ENCODE peak calls at places on chromosomes 12 and 14, in six cellular contexts. One of them, this sample, is unnamed.

GRCh38 chr14:29310757-29311156 is 544.2 kb downstream of the FOXG1 start:
- DNase-seq in HepG2: no peak
- DNase-seq in WTC11: no peak
- DNase-seq in HCT116: no peak
- DNase-seq in GM12878: no peak
- DNase-seq in K562: no peak
- DNase-seq in this sample: no peak

GRCh38 chr14:34873591-34874385 is 1.4 kb downstream of the BAZ1A start:
- DNase-seq in HepG2: no peak
- DNase-seq in WTC11: peak
- DNase-seq in HCT116: peak
- DNase-seq in K562: peak
- DNase-seq in GM12878: peak
- DNase-seq in this sample: peak

GRCh38 chr12:45582536-45582935 is 147.0 kb upstream of the ARID2 start:
- DNase-seq in WTC11: no peak
- DNase-seq in HCT116: no peak
- DNase-seq in HepG2: no peak
- DNase-seq in GM12878: no peak
- DNase-seq in K562: no peak
- DNase-seq in this sample: no peak

GRCh38 chr12:94799136-94799535 is 148.8 kb upstream of the TMCC3 start:
- DNase-seq in HepG2: no peak
- DNase-seq in HCT116: no peak
- DNase-seq in K562: no peak
- DNase-seq in GM12878: no peak
- DNase-seq in WTC11: no peak
- DNase-seq in this sample: no peak

GRCh38 chr12:46555379-46555778 is 182.8 kb upstream of the SLC38A2 start:
- DNase-seq in K562: no peak
- DNase-seq in GM12878: no peak
- DNase-seq in HepG2: no peak
- DNase-seq in WTC11: no peak
- DNase-seq in HCT116: no peak
- DNase-seq in this sample: no peak

GRCh38 chr12:85920324-85920947 is 46.3 kb downstream of the NTS start:
- DNase-seq in GM12878: no peak
- DNase-seq in WTC11: no peak
- DNase-seq in HepG2: peak
- DNase-seq in K562: peak
- DNase-seq in HCT116: peak
- DNase-seq in this sample: peak

GRCh38 chr14:100237735-100238418 is 1.1 kb upstream of the YY1 start:
- DNase-seq in WTC11: peak
- DNase-seq in GM12878: no peak
- DNase-seq in HCT116: no peak
- DNase-seq in HepG2: peak
- DNase-seq in K562: no peak
- DNase-seq in this sample: peak

GRCh38 chr12:104353012-104353981 is 49.8 kb downstream of the EID3 start:
- DNase-seq in GM12878: no peak
- DNase-seq in K562: no peak
- DNase-seq in WTC11: no peak
- DNase-seq in HepG2: no peak
- DNase-seq in HCT116: no peak
- DNase-seq in this sample: no peak

GRCh38 chr12:75704208-75704607 is 192.8 kb upstream of the KRR1 start:
- DNase-seq in GM12878: no peak
- DNase-seq in WTC11: no peak
- DNase-seq in HCT116: peak
- DNase-seq in HepG2: no peak
- DNase-seq in K562: no peak
- DNase-seq in this sample: no peak

GRCh38 chr12:65500121-65500846 is 221.8 kb downstream of the MSRB3 start:
- DNase-seq in HepG2: no peak
- DNase-seq in GM12878: no peak
- DNase-seq in K562: no peak
- DNase-seq in WTC11: no peak
- DNase-seq in HCT116: peak
- DNase-seq in this sample: no peak

GRCh38 chr12:92745874-92746553 is 43.2 kb downstream of the PLEKHG7 start:
- DNase-seq in GM12878: no peak
- DNase-seq in HCT116: peak
- DNase-seq in HepG2: no peak
- DNase-seq in K562: no peak
- DNase-seq in WTC11: no peak
- DNase-seq in this sample: no peak

DNA sequence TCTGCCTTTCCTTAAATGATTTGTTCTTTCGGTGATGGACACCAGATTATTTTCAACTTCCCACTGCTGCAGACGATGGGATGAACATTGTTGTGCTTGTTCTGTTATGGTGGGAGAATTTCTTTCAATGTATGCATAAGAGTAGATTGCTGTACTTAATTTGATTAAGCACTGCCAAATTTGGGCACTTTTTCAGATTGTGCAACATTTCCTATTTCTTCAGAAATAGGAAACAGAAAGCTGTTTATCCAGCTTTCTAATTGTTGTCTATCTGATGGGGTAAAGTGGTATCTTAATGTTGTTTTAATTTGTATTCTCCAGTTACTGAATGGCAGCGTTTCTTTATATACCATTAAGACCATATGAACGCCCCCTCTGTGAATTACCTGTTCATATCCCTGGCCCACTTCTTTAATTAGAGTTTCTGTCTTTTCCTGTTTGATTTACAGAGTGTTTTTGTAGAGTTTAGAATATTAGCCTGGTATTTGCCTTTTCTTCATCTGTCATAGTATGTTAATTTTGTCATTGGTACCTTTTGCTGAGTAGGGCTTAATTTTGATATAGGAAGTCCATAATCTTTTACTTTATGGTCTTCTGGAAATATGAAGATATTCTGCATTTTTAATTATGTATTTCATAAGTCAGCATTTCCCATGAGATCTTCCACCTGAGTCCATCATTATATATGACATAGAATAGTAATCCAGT is 59.6 kb downstream of the DIP2B start:
- DNase-seq in K562: no peak
- DNase-seq in HCT116: no peak
- DNase-seq in HepG2: no peak
- DNase-seq in GM12878: no peak
- DNase-seq in WTC11: no peak
- DNase-seq in this sample: no peak
- TF ChIP-seq SP1 in K562: no peak
- TF ChIP-seq SP1 in HCT116: no peak
- TF ChIP-seq SP1 in HepG2: no peak
- TF ChIP-seq SP1 in GM12878: no peak
- TF ChIP-seq SP1 in WTC11: no peak
- TF ChIP-seq SP1 in this sample: no peak

DNA sequence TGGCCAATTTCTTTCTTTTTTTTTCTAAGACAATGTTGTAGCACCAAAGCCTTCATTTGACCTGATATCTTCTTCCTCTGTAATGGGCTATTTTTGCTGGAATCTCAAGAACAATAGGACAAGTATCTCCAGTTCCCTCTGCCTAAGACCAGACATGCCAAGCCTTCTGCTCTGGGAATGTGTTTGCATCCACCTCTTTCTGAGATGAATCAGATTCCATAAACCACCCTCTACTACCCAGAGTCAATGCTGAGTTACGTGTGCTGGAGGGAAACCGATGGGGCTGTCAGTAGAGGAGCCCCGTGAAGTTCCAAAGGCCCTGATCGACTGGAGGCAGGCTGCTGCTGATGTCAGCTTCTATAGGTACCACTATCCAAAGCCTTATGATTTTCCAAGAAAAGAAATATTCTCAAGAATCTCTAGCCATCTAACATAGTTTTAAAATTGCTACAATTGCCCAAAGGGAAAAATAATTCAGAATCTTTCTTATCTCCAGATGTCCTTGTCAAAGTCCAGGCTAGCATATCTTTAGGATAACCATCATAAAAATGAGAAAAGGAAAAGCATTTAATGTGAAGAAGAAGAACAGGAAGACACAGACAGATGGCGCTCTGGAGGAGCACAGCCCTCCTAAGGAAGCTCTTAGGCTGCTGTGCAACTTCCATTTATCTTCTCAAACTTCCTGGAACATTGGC is 101.9 kb downstream of the SLC8A3 start:
- DNase-seq in HCT116: peak
- DNase-seq in WTC11: peak
- DNase-seq in GM12878: no peak
- DNase-seq in K562: no peak
- DNase-seq in HepG2: peak
- DNase-seq in this sample: peak
- TF ChIP-seq SP1 in HCT116: no peak
- TF ChIP-seq SP1 in WTC11: no peak
- TF ChIP-seq SP1 in GM12878: no peak
- TF ChIP-seq SP1 in K562: no peak
- TF ChIP-seq SP1 in HepG2: no peak
- TF ChIP-seq SP1 in this sample: no peak

GRCh38 chr14:75280448-75280830 is 1.8 kb downstream of the FOS start:
- DNase-seq in WTC11: peak
- DNase-seq in GM12878: no peak
- DNase-seq in HepG2: no peak
- DNase-seq in K562: no peak
- DNase-seq in HCT116: no peak
- DNase-seq in this sample: no peak

GRCh38 chr14:75279739-75280447 is 1.3 kb downstream of the FOS start:
- DNase-seq in HCT116: no peak
- DNase-seq in K562: no peak
- DNase-seq in GM12878: no peak
- DNase-seq in WTC11: peak
- DNase-seq in HepG2: no peak
- DNase-seq in this sample: no peak

GRCh38 chr14:75277796-75278421 is 719 bp upstream of the FOS start:
- DNase-seq in WTC11: no peak
- DNase-seq in HCT116: no peak
- DNase-seq in K562: no peak
- DNase-seq in HepG2: no peak
- DNase-seq in GM12878: no peak
- DNase-seq in this sample: no peak

GRCh38 chr14:75278422-75279152 is at the start of gene FOS:
- DNase-seq in K562: peak
- DNase-seq in HCT116: peak
- DNase-seq in HepG2: peak
- DNase-seq in WTC11: peak
- DNase-seq in GM12878: no peak
- DNase-seq in this sample: peak

GRCh38 chr14:75279153-75279738 is 618 bp downstream of the FOS start:
- DNase-seq in K562: peak
- DNase-seq in GM12878: no peak
- DNase-seq in HepG2: no peak
- DNase-seq in HCT116: no peak
- DNase-seq in WTC11: peak
- DNase-seq in this sample: peak
- TF ChIP-seq SP1 in K562: peak
- TF ChIP-seq SP1 in GM12878: no peak
- TF ChIP-seq SP1 in HepG2: no peak
- TF ChIP-seq SP1 in HCT116: no peak
- TF ChIP-seq SP1 in WTC11: no peak
- TF ChIP-seq SP1 in this sample: no peak

GRCh38 chr12:15861404-15861803 is 20.8 kb upstream of the STRAP start:
- DNase-seq in WTC11: no peak
- DNase-seq in HCT116: no peak
- DNase-seq in GM12878: no peak
- DNase-seq in HepG2: no peak
- DNase-seq in K562: no peak
- DNase-seq in this sample: no peak
- TF ChIP-seq SP1 in WTC11: no peak
- TF ChIP-seq SP1 in HCT116: no peak
- TF ChIP-seq SP1 in GM12878: no peak
- TF ChIP-seq SP1 in HepG2: no peak
- TF ChIP-seq SP1 in K562: no peak
- TF ChIP-seq SP1 in this sample: no peak

DNA sequence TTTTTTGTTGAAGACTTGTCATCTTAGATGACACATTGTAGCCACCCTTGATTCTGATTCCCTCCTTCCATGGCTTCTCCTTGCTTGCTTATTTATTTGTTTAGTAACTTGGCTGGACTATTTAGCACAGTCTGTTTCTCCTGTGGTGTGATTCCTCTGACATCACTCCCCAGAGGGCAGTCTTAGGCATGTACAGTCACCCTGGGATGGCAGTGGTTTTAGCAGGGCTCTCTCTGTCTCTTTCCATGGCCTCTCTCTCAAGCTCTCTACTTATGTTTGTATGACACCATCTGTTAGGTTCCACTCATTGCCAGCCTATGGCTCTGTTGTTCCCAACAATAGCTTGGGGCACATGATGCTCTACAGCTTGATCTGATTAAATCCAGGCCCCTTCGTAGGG is 158.3 kb downstream of the ADGRD1 start:
- DNase-seq in HepG2: no peak
- DNase-seq in K562: no peak
- DNase-seq in HCT116: no peak
- DNase-seq in WTC11: no peak
- DNase-seq in GM12878: no peak
- DNase-seq in this sample: no peak
- TF ChIP-seq SP1 in HepG2: no peak
- TF ChIP-seq SP1 in K562: no peak
- TF ChIP-seq SP1 in HCT116: no peak
- TF ChIP-seq SP1 in WTC11: no peak
- TF ChIP-seq SP1 in GM12878: no peak
- TF ChIP-seq SP1 in this sample: no peak

DNA sequence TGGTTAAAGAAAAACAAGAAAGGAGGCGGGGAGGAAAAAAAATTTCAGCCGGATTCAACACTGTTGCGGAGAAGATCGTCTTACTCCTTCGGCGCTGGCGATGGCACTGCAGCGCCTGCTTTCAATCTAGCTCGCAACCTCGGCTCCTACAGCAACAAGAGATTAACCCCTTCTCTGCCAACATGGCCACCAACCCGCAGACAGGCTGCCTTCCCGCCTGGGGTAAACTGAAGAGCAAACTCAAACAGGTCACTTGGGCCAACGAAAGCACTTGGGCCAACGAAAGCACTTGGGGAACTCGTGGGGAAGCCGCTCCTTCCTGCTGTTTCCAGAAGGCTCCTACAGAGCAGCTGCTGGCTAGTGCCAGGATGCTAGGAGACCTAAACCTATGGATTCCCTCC is 73.7 kb downstream of the CIT start:
- DNase-seq in HepG2: no peak
- DNase-seq in HCT116: no peak
- DNase-seq in K562: no peak
- DNase-seq in WTC11: peak
- DNase-seq in GM12878: no peak
- DNase-seq in this sample: no peak
- TF ChIP-seq SP1 in HepG2: no peak
- TF ChIP-seq SP1 in HCT116: no peak
- TF ChIP-seq SP1 in K562: no peak
- TF ChIP-seq SP1 in WTC11: no peak
- TF ChIP-seq SP1 in GM12878: no peak
- TF ChIP-seq SP1 in this sample: no peak

DNA sequence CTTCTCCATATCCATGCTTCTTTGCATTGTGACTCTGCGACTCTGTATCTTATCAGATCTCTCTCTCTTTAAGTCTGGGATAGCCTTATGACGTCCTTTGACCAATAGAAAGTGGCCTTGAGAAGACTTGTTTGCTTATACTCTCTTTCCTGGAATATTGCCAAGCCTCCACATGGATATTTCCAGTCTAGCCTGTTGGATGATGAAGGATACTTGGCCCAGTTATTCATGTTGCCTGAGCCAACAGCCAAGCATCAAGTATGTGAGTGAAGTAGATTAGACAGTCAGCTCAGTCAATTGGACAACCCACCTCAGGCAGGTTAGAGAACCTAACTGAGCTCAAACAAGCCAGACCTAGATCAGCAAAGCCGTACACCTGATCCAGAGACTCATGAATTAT is 864.2 kb upstream of the MGAT4C start:
- DNase-seq in WTC11: no peak
- DNase-seq in HepG2: peak
- DNase-seq in HCT116: no peak
- DNase-seq in GM12878: no peak
- DNase-seq in K562: no peak
- DNase-seq in this sample: no peak
- TF ChIP-seq SP1 in WTC11: no peak
- TF ChIP-seq SP1 in HepG2: no peak
- TF ChIP-seq SP1 in HCT116: no peak
- TF ChIP-seq SP1 in GM12878: no peak
- TF ChIP-seq SP1 in K562: no peak
- TF ChIP-seq SP1 in this sample: no peak